ENCODE peak calls at places on chromosomes 2 and 18, in four cellular contexts. F is GM06990; V is BE2C; A is stimulated activated CD4-positive, alpha-beta T cell treated with anti-CD3 and anti-CD28 coated beads, Interleukin-15, amount 100 ng/mL, for 24 hours. M is an unnamed sample.

GRCh38 chr2:62938126-62938525 is 112.5 kb upstream of the OTX1 start:
- DNase-seq in F (no peak), V (no peak), A (no peak), M (no peak)

GRCh38 chr18:75868031-75868430 is 440.5 kb upstream of the SMIM21 start:
- DNase-seq in F (no peak), V (no peak), A (no peak), M (peak)

GRCh38 chr2:44951714-44952113 is 10.2 kb downstream of the SIX3 start:
- DNase-seq in F (no peak), V (no peak), A (no peak), M (no peak)

GRCh38 chr2:126858013-126858412 is 40.7 kb upstream of the TEX51 start:
- DNase-seq in F (no peak), V (no peak), A (no peak), M (no peak)

GRCh38 chr18:48795696-48796095 is 155.1 kb downstream of the SMAD7 start:
- DNase-seq in F (no peak), V (no peak), A (no peak), M (peak)

GRCh38 chr2:31415421-31415820 is 879 bp upstream of the XDH start:
- DNase-seq in F (no peak), V (no peak), A (no peak), M (no peak)

GRCh38 chr2:71618327-71619113 is 165.2 kb downstream of the DYSF start:
- DNase-seq in F (no peak), V (peak), A (no peak), M (peak)

GRCh38 chr18:47260138-47260923 is 8.9 kb upstream of the SKOR2 start:
- DNase-seq in F (no peak), V (no peak), A (peak), M (peak)

GRCh38 chr2:240813231-240813921 is 6.6 kb downstream of the KIF1A start:
- DNase-seq in F (no peak), V (no peak), A (no peak), M (peak)

GRCh38 chr2:128399690-128400291 is 81.1 kb upstream of the HS6ST1 start:
- DNase-seq in F (no peak), V (no peak), A (no peak), M (no peak)

GRCh38 chr2:149611100-149611820 is 23.7 kb upstream of the MMADHC start:
- DNase-seq in F (no peak), V (peak), A (no peak), M (peak)

GRCh38 chr2:61980758-61981157 is 75.3 kb downstream of the COMMD1 start:
- DNase-seq in F (no peak), V (no peak), A (no peak), M (no peak)

GRCh38 chr2:179020156-179020750 is 29.7 kb downstream of the CCDC141 start:
- DNase-seq in F (no peak), V (peak), A (peak), M (peak)

GRCh38 chr18:45249306-45249705 is 366.0 kb upstream of the SLC14A2 start:
- DNase-seq in F (no peak), V (no peak), A (no peak), M (no peak)

GRCh38 chr2:132974477-132975050 is 304.6 kb upstream of the LYPD1 start:
- DNase-seq in F (no peak), V (no peak), A (no peak), M (no peak)

GRCh38 chr2:150387586-150388288 is 99.7 kb downstream of the RND3 start:
- DNase-seq in F (no peak), V (peak), A (no peak), M (no peak)

GRCh38 chr2:184596819-184597411 is 1.4 kb upstream of the ZNF804A start:
- DNase-seq in F (no peak), V (no peak), A (no peak), M (no peak)

GRCh38 chr18:11002796-11003195 is 146.6 kb downstream of the PIEZO2 start:
- DNase-seq in F (no peak), V (no peak), A (no peak), M (no peak)

GRCh38 chr18:44245026-44245425 is 435.7 kb upstream of the SETBP1 start:
- DNase-seq in F (no peak), V (no peak), A (no peak), M (no peak)

GRCh38 chr2:33372940-33373553 is 103.4 kb upstream of the RASGRP3 start:
- DNase-seq in F (no peak), V (peak), A (peak), M (peak)

GRCh38 chr2:62941413-62941812 is 109.2 kb upstream of the OTX1 start:
- DNase-seq in F (no peak), V (no peak), A (no peak), M (no peak)

GRCh38 chr2:133879703-133880102 is 311.4 kb upstream of the NCKAP5 start:
- DNase-seq in F (no peak), V (no peak), A (no peak), M (no peak)

GRCh38 chr2:8987413-8987812 is 16.1 kb downstream of the MBOAT2 start:
- DNase-seq in F (no peak), V (no peak), A (no peak), M (no peak)

GRCh38 chr2:28695245-28695647 is 56.4 kb upstream of the PPP1CB start:
- DNase-seq in F (no peak), V (no peak), A (no peak), M (no peak)

M was measured in endodermal cell.